ENCODE peak calls at places on chromosome 16, in five cellular contexts. R, E, V, S and Y are unnamed samples.
A peak's percentile ranks its signal among the peaks of the same experiment; 100 is the strongest.

GRCh38 chr16:79845006-79845733 is 244.6 kb upstream of the MAF start:
- DNase-seq in V (no peak), R (no peak), S (no peak), E (no peak), Y (no peak)

GRCh38 chr16:53043462-53043861 is 9.2 kb downstream of the CHD9NB start:
- DNase-seq in R (peak; percentile 78), V (no peak), S (no peak), E (no peak), Y (no peak)

GRCh38 chr16:2482181-2483107 is 7.5 kb downstream of the TBC1D24 start:
- DNase-seq in R (no peak), S (no peak), V (no peak), E (no peak), Y (peak; percentile 71)

GRCh38 chr16:12625068-12625467 is 178.6 kb downstream of the CPPED1 start:
- DNase-seq in V (no peak), R (peak; percentile 28), S (peak; percentile 42), E (no peak), Y (no peak)

GRCh38 chr16:11149011-11149616 is 106.9 kb downstream of the SOCS1 start:
- DNase-seq in R (peak; percentile 45), V (no peak), S (no peak), E (no peak), Y (peak; percentile 27)

GRCh38 chr16:59341368-59341767 is 607.3 kb upstream of the GOT2 start:
- DNase-seq in E (no peak), R (peak; percentile 49), V (no peak), S (no peak), Y (no peak)

GRCh38 chr16:24973771-24974461 is 41.3 kb downstream of the ARHGAP17 start:
- DNase-seq in S (no peak), E (no peak), V (no peak), R (peak; percentile 72), Y (no peak)

GRCh38 chr16:80852261-80852872 is 48.0 kb upstream of the CDYL2 start:
- DNase-seq in V (peak; percentile 54), S (peak; percentile 50), E (no peak), R (peak; percentile 67), Y (peak; percentile 28)

GRCh38 chr16:46745594-46745993 is 2.5 kb downstream of the MYLK3 start:
- DNase-seq in R (peak; percentile 68), V (no peak), S (no peak), E (no peak), Y (no peak)

GRCh38 chr16:89921699-89922476 is 1.3 kb upstream of the TUBB3 start:
- DNase-seq in S (peak; percentile 86), V (peak; percentile 69), E (peak; percentile 36), R (peak; percentile 93), Y (peak; percentile 94)

GRCh38 chr16:48133455-48134226 is 22.2 kb downstream of the ABCC12 start:
- DNase-seq in E (no peak), S (no peak), V (no peak), R (no peak), Y (no peak)

GRCh38 chr16:10514369-10515055 is 65.9 kb downstream of the EMP2 start:
- DNase-seq in E (peak; percentile 33), V (peak; percentile 71), S (no peak), R (peak; percentile 56), Y (peak; percentile 70)

GRCh38 chr16:87371261-87371866 is 12.2 kb downstream of the FBXO31 start:
- DNase-seq in E (no peak), R (no peak), V (no peak), S (no peak), Y (no peak)

GRCh38 chr16:72198641-72199250 is 26.8 kb upstream of the PMFBP1 start:
- DNase-seq in E (no peak), V (no peak), R (no peak), S (peak; percentile 46), Y (no peak)

GRCh38 chr16:13961099-13961811 is 41.3 kb downstream of the ERCC4 start:
- DNase-seq in V (no peak), S (no peak), R (no peak), E (no peak), Y (peak; percentile 59)

GRCh38 chr16:13958438-13958837 is 38.5 kb downstream of the ERCC4 start:
- DNase-seq in R (no peak), V (no peak), E (no peak), S (no peak), Y (no peak)

GRCh38 chr16:13956635-13957196 is 36.8 kb downstream of the ERCC4 start:
- DNase-seq in S (no peak), R (no peak), E (no peak), V (no peak), Y (no peak)

GRCh38 chr16:13959626-13960025 is 39.7 kb downstream of the ERCC4 start:
- DNase-seq in S (no peak), V (no peak), R (no peak), E (no peak), Y (no peak)

GRCh38 chr16:13957197-13958078 is 37.5 kb downstream of the ERCC4 start:
- DNase-seq in R (peak; percentile 85), V (no peak), S (no peak), E (peak; percentile 15), Y (peak; percentile 95)
- H3K18ac ChIP-seq in R (peak overlapping the region; percentile 93), V (no peak overlapping the region), S (no peak overlapping the region), E (no peak overlapping the region), Y (peak overlapping the region; percentile 76)

GRCh38 chr16:30406911-30407793 is at the start of gene ZNF771:
- DNase-seq in E (peak; percentile 88), V (peak; percentile 98), S (peak; percentile 93), R (peak; percentile 93), Y (peak; percentile 76)
- H3K18ac ChIP-seq in E (peak within 1 kb of the TSS; percentile 98), V (peak within 1 kb of the TSS; percentile 93), S (peak within 1 kb of the TSS; percentile 77), R (peak within 1 kb of the TSS; percentile 54), Y (peak within 1 kb of the TSS; percentile 39)

DNA sequence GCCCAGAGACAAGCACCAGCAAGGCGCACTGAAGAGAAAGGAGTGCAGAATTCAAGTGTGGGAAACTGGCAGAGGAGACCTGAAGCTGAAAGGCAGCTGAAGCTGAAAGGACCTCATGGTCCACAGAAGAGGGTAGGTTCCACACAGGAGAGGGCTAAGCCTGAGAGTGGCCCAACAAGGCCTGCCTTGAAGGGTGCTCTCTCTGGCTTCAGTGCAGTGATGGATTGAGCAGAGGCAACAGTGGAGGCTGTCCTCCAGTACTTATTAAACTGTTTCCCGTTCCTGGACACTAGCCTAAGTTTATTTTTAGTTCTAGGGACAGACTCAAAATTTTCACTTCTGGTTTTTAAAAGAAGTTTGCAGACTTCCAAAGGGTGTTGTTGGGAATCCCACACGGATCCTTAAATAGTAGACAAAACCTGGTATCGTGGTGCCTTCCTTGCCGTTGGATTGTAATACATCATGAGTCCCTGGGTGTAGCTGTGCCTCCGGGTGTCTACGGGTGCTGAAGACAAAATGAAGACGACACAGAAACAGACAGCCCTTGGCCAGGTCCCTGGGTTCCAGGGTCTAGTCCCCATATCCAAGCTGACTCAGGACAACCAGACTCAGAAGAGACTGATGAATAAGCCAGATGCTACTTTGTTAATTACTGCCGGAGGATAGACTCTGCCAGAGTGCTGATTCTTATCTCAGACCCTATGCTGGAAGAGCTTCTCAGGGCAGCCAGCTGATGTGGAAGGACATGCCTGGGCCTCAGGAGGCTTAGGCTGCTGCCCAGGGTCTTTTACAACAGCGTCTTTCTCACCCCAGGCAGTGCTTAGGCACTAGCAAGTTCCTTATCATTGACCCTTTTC is 7.0 kb upstream of the CMTM4 start:
- DNase-seq in S (no peak), R (peak; percentile 40), E (no peak), V (no peak), Y (no peak)
- H3K18ac ChIP-seq in S (no peak overlapping the region), R (no peak overlapping the region), E (no peak overlapping the region), V (no peak overlapping the region), Y (no peak overlapping the region)

DNA sequence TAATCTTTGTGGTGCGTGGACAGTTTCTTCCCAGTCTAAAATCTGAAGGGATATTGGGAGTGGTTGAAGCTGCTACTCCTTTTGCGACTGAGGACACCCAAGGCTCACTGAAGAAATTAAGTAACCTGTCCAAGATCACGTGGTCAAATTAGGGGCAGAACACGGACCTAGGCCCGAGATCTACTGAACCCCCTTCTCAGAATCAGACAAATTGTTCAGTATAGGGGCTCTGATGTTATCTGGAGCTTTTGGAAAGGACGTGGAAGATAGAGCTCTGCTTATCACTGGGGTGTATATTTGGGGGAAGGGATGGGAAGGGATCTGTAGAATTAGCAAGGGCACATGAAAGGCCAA is 857 bp downstream of the TANGO6 start:
- DNase-seq in S (no peak), E (no peak), R (no peak), V (no peak), Y (no peak)
- H3K18ac ChIP-seq in S (no peak overlapping the region), E (no peak overlapping the region), R (peak overlapping the region; percentile 52), V (no peak overlapping the region), Y (no peak overlapping the region)